ENCODE peak calls at places on chromosomes 3 and 15, in five cellular contexts. F is stomach, L is fibroblast of lung, X is activated B cell treated with CpG ODN at 0.5 μM for 24 hours, B is progenitor cell of endocrine pancreas. P is an unnamed sample.
A peak's percentile ranks its signal among the peaks of the same experiment; 100 is the strongest.

GRCh38 chr15:39736646-39737550 is 45.7 kb downstream of the FSIP1 start:
- DNase-seq in F (no peak), L (no peak), X (no peak), B (no peak), P (no peak)

GRCh38 chr15:40091861-40092415 is 16.7 kb downstream of the BMF start:
- DNase-seq in F (no peak), L (no peak), X (no peak), B (no peak), P (no peak)

GRCh38 chr15:45107941-45108630 is 5.9 kb downstream of the DUOX2 start:
- DNase-seq in F (peak; percentile 25), L (no peak), X (no peak), B (no peak), P (no peak)

GRCh38 chr15:59892995-59893394 is 111.1 kb upstream of the FOXB1 start:
- DNase-seq in F (no peak), L (no peak), X (no peak), B (peak; percentile 37), P (no peak)

GRCh38 chr3:192928720-192929119 is 11.1 kb upstream of the MB21D2 start:
- DNase-seq in F (no peak), L (no peak), X (no peak), B (no peak), P (no peak)

GRCh38 chr15:63880744-63881143 is 47.0 kb upstream of the HERC1 start:
- DNase-seq in F (no peak), L (no peak), X (no peak), B (no peak), P (no peak)

GRCh38 chr15:36422631-36423030 is 156.8 kb upstream of the CDIN1 start:
- DNase-seq in F (no peak), L (peak; percentile 5), X (no peak), B (no peak), P (no peak)

GRCh38 chr3:42336103-42336502 is 70.1 kb upstream of the CCK start:
- DNase-seq in F (no peak), L (no peak), X (no peak), B (no peak), P (no peak)

GRCh38 chr3:24149032-24149431 is 203.9 kb downstream of the NR1D2 start:
- DNase-seq in F (no peak), L (no peak), X (no peak), B (no peak), P (no peak)
- TF ChIP-seq CTCF in F (no peak), L (no peak), X (no peak), B (peak; percentile 13), P (no peak)

GRCh38 chr3:46706771-46707582 is 5.8 kb downstream of the TMIE start:
- DNase-seq in F (no peak), L (no peak), X (peak; percentile 12), B (no peak), P (peak; percentile 13)

GRCh38 chr3:46709721-46710120 is 7.9 kb downstream of the PRSS50 start:
- DNase-seq in F (no peak), L (no peak), X (no peak), B (no peak), P (no peak)

GRCh38 chr3:46709147-46709654 is 8.0 kb downstream of the TMIE start:
- DNase-seq in F (no peak), L (no peak), X (peak; percentile 4), B (no peak), P (peak; percentile 9)

GRCh38 chr3:46707601-46708011 is 6.4 kb downstream of the TMIE start:
- DNase-seq in F (no peak), L (no peak), X (no peak), B (no peak), P (no peak)

DNA sequence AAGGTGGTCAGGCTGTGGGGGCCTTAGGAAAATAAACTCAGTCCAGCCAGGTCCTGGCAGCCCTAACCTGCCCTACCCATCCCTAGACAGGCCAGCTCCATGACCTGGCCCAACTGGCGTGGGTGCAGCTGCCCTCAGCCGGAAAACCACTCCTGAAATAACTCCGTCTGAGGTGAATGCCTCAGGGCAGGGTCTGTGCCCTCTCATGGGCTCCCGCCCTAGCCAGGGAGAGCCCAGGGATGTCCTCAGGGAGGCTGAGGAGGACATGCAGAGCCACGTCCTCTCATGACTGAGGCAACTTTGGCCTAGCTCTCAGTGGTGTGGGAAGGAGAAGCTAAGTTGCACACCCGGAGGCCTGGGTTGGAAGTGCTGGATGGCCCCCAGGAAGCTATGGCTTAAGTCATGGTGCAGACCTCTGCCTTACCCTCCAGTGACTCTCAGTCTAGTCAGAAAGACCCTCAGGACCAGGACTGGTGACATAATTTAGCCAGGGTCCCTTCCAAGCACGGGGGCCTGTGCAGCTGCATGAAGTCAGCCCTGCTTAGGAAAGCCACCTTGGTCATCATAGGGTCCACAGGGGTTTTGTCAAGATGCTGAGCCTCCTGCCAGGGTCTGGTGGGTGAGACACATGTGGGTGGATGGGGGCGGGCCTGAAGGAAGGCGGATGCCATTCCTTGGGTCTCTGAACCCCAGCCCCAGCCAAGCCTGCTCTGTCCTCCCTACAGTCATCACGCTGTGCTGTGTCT is 7.4 kb downstream of the TMIE start:
- DNase-seq in F (no peak), L (no peak), X (peak; percentile 7), B (no peak), P (peak; percentile 13)
- TF ChIP-seq CTCF in F (no peak), L (no peak), X (no peak), B (no peak), P (no peak)

GRCh38 chr3:53056442-53056841 is 10.6 kb upstream of the SFMBT1 start:
- DNase-seq in F (peak; percentile 17), L (no peak), X (no peak), B (no peak), P (no peak)
- TF ChIP-seq CTCF in F (no peak), L (no peak), X (no peak), B (peak; percentile 51), P (no peak)

DNA sequence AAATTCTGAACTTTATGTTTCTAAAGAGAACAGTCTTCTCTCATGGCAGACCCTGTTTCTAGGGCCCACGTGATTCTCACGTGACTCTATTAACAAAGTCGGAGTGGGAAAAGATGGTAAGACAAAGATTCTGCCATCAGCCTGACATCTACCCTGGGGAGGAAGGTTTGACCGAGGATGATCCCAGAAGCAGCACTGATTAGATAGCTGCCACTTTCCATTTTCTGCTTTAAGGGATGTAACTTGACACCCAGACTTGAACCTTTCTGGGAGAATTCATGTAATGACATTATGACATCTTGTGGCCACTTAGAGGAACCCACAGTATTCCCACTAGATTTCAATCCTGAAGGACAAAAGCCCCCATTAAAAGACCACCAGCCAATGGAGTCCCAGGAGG is 480.3 kb upstream of the PROK2 start:
- DNase-seq in F (no peak), L (peak; percentile 57), X (no peak), B (no peak), P (no peak)
- TF ChIP-seq CTCF in F (no peak), L (peak; percentile 13), X (no peak), B (peak; percentile 41), P (no peak)

GRCh38 chr3:148075829-148076716 is 621.6 kb upstream of the AGTR1 start:
- DNase-seq in F (no peak), L (peak; percentile 77), X (no peak), B (no peak), P (no peak)
- TF ChIP-seq CTCF in F (peak; percentile 10), L (peak; percentile 93), X (no peak), B (peak; percentile 55), P (no peak)

GRCh38 chr3:51642462-51642861 is 28.6 kb upstream of the TEX264 start:
- DNase-seq in F (no peak), L (peak; percentile 21), X (no peak), B (no peak), P (no peak)
- TF ChIP-seq CTCF in F (no peak), L (no peak), X (no peak), B (peak; percentile 32), P (peak; percentile 26)

GRCh38 chr3:165181556-165181955 is 14.6 kb downstream of the SLITRK3 start:
- DNase-seq in F (no peak), L (no peak), X (no peak), B (no peak), P (no peak)

GRCh38 chr3:165188452-165188851 is 7.7 kb downstream of the SLITRK3 start:
- DNase-seq in F (no peak), L (no peak), X (no peak), B (no peak), P (no peak)

GRCh38 chr3:165191476-165191875 is 4.7 kb downstream of the SLITRK3 start:
- DNase-seq in F (no peak), L (no peak), X (no peak), B (no peak), P (no peak)

DNA sequence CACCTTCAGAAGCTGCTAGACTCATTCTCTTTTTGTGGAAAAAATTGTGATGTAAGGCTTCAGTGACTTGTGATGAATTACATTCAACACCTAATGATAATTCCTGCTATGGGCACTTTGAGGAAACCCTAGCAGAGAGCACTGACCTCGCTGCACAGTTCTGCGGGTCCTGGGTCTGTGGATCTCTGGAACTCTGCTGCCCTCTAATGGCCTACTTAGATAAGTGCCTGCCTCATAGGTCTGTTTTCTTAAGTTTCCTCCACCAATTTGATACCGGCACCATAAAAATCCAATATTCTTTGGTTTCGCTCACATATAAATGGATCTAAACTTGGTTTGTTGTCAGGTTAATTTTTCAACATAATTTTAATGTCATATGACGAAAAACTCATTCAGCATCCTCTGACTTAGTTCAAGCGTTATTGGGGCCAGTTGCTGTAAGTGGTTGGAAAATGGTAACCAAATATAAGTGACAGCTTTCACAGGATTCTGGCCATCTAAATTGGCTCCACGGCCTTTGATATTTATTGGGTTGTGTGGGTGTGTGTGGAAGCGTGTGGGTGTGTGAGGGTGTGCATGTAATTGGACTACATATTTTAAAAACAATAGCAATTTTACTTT is 10.4 kb downstream of the SLITRK3 start:
- DNase-seq in F (peak; percentile 49), L (peak; percentile 68), X (no peak), B (peak; percentile 38), P (no peak)
- TF ChIP-seq CTCF in F (peak; percentile 64), L (peak; percentile 91), X (peak; percentile 57), B (peak; percentile 95), P (no peak)

DNA sequence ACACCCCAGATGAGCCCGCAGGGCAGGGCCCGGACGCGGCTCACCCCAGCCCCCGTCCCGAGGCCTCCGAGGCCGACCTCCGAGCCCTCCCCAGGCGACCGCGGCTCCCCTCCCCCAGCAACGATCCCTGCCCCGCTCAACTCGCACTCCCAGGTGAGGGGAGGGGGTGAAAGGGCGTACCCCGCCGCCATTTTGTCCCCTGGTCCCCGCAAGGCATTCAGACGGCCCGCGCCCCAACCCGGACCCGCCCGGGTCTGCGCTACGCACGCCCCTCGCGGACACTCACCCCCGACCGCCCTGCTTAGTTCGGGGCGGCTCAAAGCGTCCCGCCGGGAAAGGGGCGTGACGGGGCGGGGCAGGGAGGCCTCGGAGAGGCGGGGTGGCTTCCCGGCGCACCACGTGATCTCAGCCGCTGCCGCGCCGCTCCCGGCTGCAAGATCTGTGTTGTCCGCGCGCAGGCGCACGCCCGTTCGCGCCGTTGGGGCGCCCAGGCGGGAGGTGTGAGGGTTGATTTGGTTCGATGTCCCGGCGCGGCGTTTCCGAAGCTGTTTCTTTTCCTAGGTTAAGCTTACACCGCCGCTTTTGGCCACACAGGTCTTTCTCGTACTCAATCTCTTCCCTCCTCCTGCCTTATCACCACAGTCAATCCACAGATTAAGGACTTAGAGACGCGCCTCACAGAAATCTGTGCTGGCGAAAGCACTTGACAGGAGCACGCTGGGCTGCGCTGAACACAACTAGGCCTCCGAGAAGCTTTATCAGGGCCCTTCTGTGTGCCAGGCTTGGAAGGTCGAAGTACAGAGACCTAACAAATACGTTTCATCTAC is at the start of gene SCAPER:
- DNase-seq in F (peak; percentile 93), L (peak; percentile 83), X (peak; percentile 92), B (peak; percentile 82), P (peak; percentile 85)
- TF ChIP-seq CTCF in F (no peak), L (no peak), X (no peak), B (no peak), P (no peak)

DNA sequence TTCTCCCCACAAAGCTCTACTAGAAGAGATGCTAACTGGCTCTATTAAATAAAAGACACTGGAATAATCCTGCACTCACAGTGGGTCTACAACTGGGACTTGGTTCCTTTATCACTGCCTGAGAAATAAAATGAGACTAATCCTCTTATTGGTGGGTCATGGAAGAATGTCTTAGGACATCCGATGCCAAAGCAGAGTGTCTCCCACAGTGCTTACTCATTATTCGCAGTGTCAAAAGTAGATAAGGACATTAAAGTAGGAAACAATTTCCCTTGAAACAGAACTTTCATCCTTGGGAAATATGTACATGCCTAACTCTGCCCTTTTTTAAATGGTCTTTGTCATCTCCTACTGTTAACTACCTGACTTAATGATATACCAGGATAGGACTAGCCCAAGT is 71.5 kb downstream of the GSK3B start:
- DNase-seq in F (no peak), L (no peak), X (no peak), B (no peak), P (no peak)
- TF ChIP-seq CTCF in F (no peak), L (no peak), X (no peak), B (no peak), P (no peak)